ENCODE peak calls at places on chromosomes 12 and 14, in eight cellular contexts. E, A, D, H, W, L, O and U are unnamed samples.

GRCh38 chr14:52862652-52863338 is 71.4 kb upstream of the GNPNAT1 start:
- DNase-seq in E (no peak), A (no peak), D (no peak), H (no peak), W (no peak), L (peak; percentile 79), O (peak; percentile 68), U (peak; percentile 93)

GRCh38 chr12:15629108-15629507 is 160.1 kb downstream of the EPS8 start:
- DNase-seq in E (no peak), A (no peak), D (no peak), H (no peak), W (peak; percentile 97), L (peak; percentile 94), O (peak; percentile 86), U (peak; percentile 99)

GRCh38 chr12:21248679-21249078 is 86.0 kb downstream of the SLCO1A2 start:
- DNase-seq in E (no peak), A (no peak), D (no peak), H (no peak), W (peak; percentile 11), L (peak; percentile 1), O (peak; percentile 19), U (peak; percentile 2)

GRCh38 chr12:127656261-127656660 is 610.7 kb upstream of the TMEM132C start:
- DNase-seq in E (no peak), A (no peak), D (no peak), H (no peak), W (no peak), L (no peak), O (no peak), U (no peak)

GRCh38 chr14:90642239-90642717 is 174.0 kb downstream of the TTC7B start:
- DNase-seq in E (no peak), A (no peak), D (no peak), H (no peak), W (peak; percentile 26), L (peak; percentile 25), O (peak; percentile 89), U (peak; percentile 68)

GRCh38 chr14:92844220-92844619 is 50.1 kb downstream of the GOLGA5 start:
- DNase-seq in E (no peak), A (no peak), D (peak; percentile 31), H (no peak), W (no peak), L (no peak), O (no peak), U (no peak)

GRCh38 chr12:129169928-129170327 is 316.6 kb downstream of the GLT1D1 start:
- DNase-seq in E (no peak), A (no peak), D (no peak), H (no peak), W (no peak), L (no peak), O (no peak), U (no peak)

GRCh38 chr12:6294156-6294532 is 16.3 kb upstream of the PLEKHG6 start:
- DNase-seq in E (no peak), A (no peak), D (no peak), H (no peak), W (no peak), L (no peak), O (no peak), U (no peak)

GRCh38 chr12:110010853-110011835 is 11.9 kb downstream of the ANKRD13A start:
- DNase-seq in E (no peak), A (no peak), D (no peak), H (no peak), W (no peak), L (no peak), O (no peak), U (no peak)

GRCh38 chr12:2501464-2502181 is 293.1 kb upstream of the FKBP4 start:
- DNase-seq in E (no peak), A (no peak), D (no peak), H (no peak), W (no peak), L (no peak), O (no peak), U (no peak)

GRCh38 chr12:5505751-5506150 is 73.8 kb downstream of the NTF3 start:
- DNase-seq in E (no peak), A (no peak), D (no peak), H (no peak), W (no peak), L (no peak), O (no peak), U (no peak)

GRCh38 chr12:113758165-113758924 is 207.8 kb downstream of the RBM19 start:
- DNase-seq in E (no peak), A (no peak), D (no peak), H (no peak), W (no peak), L (no peak), O (no peak), U (no peak)

GRCh38 chr14:105389534-105389933 is 8.8 kb upstream of the TEX22 start:
- DNase-seq in E (no peak), A (no peak), D (no peak), H (no peak), W (no peak), L (no peak), O (no peak), U (no peak)

GRCh38 chr12:124399622-124400021 is 104.7 kb downstream of the RFLNA start:
- DNase-seq in E (no peak), A (peak; percentile 11), D (no peak), H (no peak), W (peak; percentile 33), L (no peak), O (peak; percentile 42), U (no peak)

GRCh38 chr12:53505555-53506449 is 1.5 kb downstream of the NPFF start:
- DNase-seq in E (no peak), A (no peak), D (no peak), H (no peak), W (no peak), L (no peak), O (no peak), U (no peak)

GRCh38 chr12:13390381-13390856 is 193.9 kb downstream of the EMP1 start:
- DNase-seq in E (no peak), A (no peak), D (no peak), H (no peak), W (peak; percentile 88), L (peak; percentile 79), O (no peak), U (no peak)

GRCh38 chr12:118727196-118727595 is 254.1 kb upstream of the SRRM4 start:
- DNase-seq in E (no peak), A (no peak), D (no peak), H (no peak), W (no peak), L (no peak), O (no peak), U (no peak)

GRCh38 chr12:20395791-20396550 is 27.6 kb downstream of the PDE3A start:
- DNase-seq in E (no peak), A (no peak), D (no peak), H (no peak), W (no peak), L (no peak), O (no peak), U (no peak)

GRCh38 chr14:77032854-77033621 is 4.5 kb upstream of the IRF2BPL start:
- DNase-seq in E (no peak), A (peak; percentile 73), D (no peak), H (peak; percentile 77), W (peak; percentile 99), L (peak; percentile 100), O (peak; percentile 96), U (peak; percentile 99)

GRCh38 chr12:25087596-25087995 is 107.4 kb downstream of the DNAI7 start:
- DNase-seq in E (no peak), A (no peak), D (no peak), H (no peak), W (no peak), L (no peak), O (no peak), U (no peak)

GRCh38 chr12:6950944-6951540 is at the start of gene PTPN6:
- DNase-seq in E (no peak), A (peak; percentile 68), D (no peak), H (peak; percentile 72), W (no peak), L (no peak), O (no peak), U (no peak)

GRCh38 chr12:58916891-58917570 is 3.3 kb downstream of the LRIG3 start:
- DNase-seq in E (no peak), A (no peak), D (no peak), H (no peak), W (no peak), L (peak; percentile 80), O (peak; percentile 21), U (no peak)

GRCh38 chr14:102126807-102127455 is 12.8 kb upstream of the WDR20 start:
- DNase-seq in E (no peak), A (no peak), D (no peak), H (no peak), W (no peak), L (no peak), O (peak; percentile 55), U (no peak)

GRCh38 chr12:109477963-109478315 is 505 bp downstream of the UBE3B start:
- DNase-seq in E (no peak), A (no peak), D (no peak), H (no peak), W (no peak), L (no peak), O (no peak), U (no peak)

GRCh38 chr14:56474419-56475022 is 105.1 kb upstream of the TMEM260 start:
- DNase-seq in E (no peak), A (peak; percentile 32), D (no peak), H (no peak), W (peak; percentile 37), L (peak; percentile 35), O (peak; percentile 66), U (peak; percentile 65)

GRCh38 chr14:99560946-99561683 is 42.9 kb downstream of the CCDC85C start:
- DNase-seq in E (no peak), A (no peak), D (no peak), H (no peak), W (no peak), L (no peak), O (no peak), U (no peak)

GRCh38 chr14:51079489-51079888 is 15.4 kb downstream of the TRIM9 start:
- DNase-seq in E (no peak), A (no peak), D (no peak), H (no peak), W (no peak), L (peak; percentile 9), O (no peak), U (no peak)

GRCh38 chr12:4277205-4277543 is 3.6 kb downstream of the CCND2 start:
- DNase-seq in E (no peak), A (no peak), D (no peak), H (no peak), W (no peak), L (no peak), O (no peak), U (no peak)

GRCh38 chr12:113831016-113831415 is 135.1 kb downstream of the RBM19 start:
- DNase-seq in E (no peak), A (no peak), D (no peak), H (no peak), W (no peak), L (no peak), O (no peak), U (peak; percentile 9)

GRCh38 chr14:33799705-33800269 is 151.1 kb downstream of the EGLN3 start:
- DNase-seq in E (no peak), A (no peak), D (no peak), H (no peak), W (no peak), L (peak; percentile 29), O (no peak), U (no peak)

GRCh38 chr14:36069535-36069900 is 107.0 kb downstream of the PTCSC3 start:
- DNase-seq in E (no peak), A (peak; percentile 23), D (no peak), H (no peak), W (peak; percentile 62), L (peak; percentile 32), O (peak; percentile 66), U (peak; percentile 43)

GRCh38 chr12:78963439-78964222 is 99.1 kb downstream of the SYT1 start:
- DNase-seq in E (no peak), A (no peak), D (no peak), H (no peak), W (no peak), L (peak; percentile 23), O (no peak), U (peak; percentile 6)

GRCh38 chr12:47219243-47219642 is 139.5 kb upstream of the AMIGO2 start:
- DNase-seq in E (no peak), A (no peak), D (no peak), H (no peak), W (peak; percentile 91), L (peak; percentile 36), O (no peak), U (no peak)